ENCODE peak calls at places on chromosomes 4 and X, in five cellular contexts. One of them, this sample, is unnamed.

GRCh38 chr4:110197421-110198398 is 705 bp downstream of the ELOVL6 start:
- DNase-seq in A172: peak
- DNase-seq in activated CD4-positive, alpha-beta T cell treated with anti-CD3 and anti-CD28 coated beads, Interleukin-2, amount 10 ng/mL, durations not matched to agents 7 days and 5 days: peak
- DNase-seq in mammary epithelial cell: peak
- DNase-seq in astrocyte of the cerebellum: no peak
- DNase-seq in this sample: peak

GRCh38 chr4:189763573-189763972 is 177.1 kb upstream of the FRG1 start:
- DNase-seq in A172: no peak
- DNase-seq in activated CD4-positive, alpha-beta T cell treated with anti-CD3 and anti-CD28 coated beads, Interleukin-2, amount 10 ng/mL, durations not matched to agents 7 days and 5 days: no peak
- DNase-seq in mammary epithelial cell: no peak
- DNase-seq in astrocyte of the cerebellum: no peak
- DNase-seq in this sample: no peak

GRCh38 chr4:187236491-187236890 is 512.8 kb upstream of the FAT1 start:
- DNase-seq in A172: peak
- DNase-seq in activated CD4-positive, alpha-beta T cell treated with anti-CD3 and anti-CD28 coated beads, Interleukin-2, amount 10 ng/mL, durations not matched to agents 7 days and 5 days: no peak
- DNase-seq in mammary epithelial cell: peak
- DNase-seq in astrocyte of the cerebellum: peak
- DNase-seq in this sample: no peak

GRCh38 chr4:145845118-145845517 is 93.5 kb downstream of the ZNF827 start:
- DNase-seq in A172: no peak
- DNase-seq in activated CD4-positive, alpha-beta T cell treated with anti-CD3 and anti-CD28 coated beads, Interleukin-2, amount 10 ng/mL, durations not matched to agents 7 days and 5 days: no peak
- DNase-seq in mammary epithelial cell: no peak
- DNase-seq in astrocyte of the cerebellum: no peak
- DNase-seq in this sample: no peak

GRCh38 chrX:149962859-149963757 is 24.8 kb upstream of the EOLA2 start:
- DNase-seq in A172: peak
- DNase-seq in activated CD4-positive, alpha-beta T cell treated with anti-CD3 and anti-CD28 coated beads, Interleukin-2, amount 10 ng/mL, durations not matched to agents 7 days and 5 days: peak
- DNase-seq in mammary epithelial cell: peak
- DNase-seq in astrocyte of the cerebellum: peak
- DNase-seq in this sample: peak

GRCh38 chr4:98673978-98674377 is 15.6 kb upstream of the TSPAN5 start:
- DNase-seq in A172: no peak
- DNase-seq in activated CD4-positive, alpha-beta T cell treated with anti-CD3 and anti-CD28 coated beads, Interleukin-2, amount 10 ng/mL, durations not matched to agents 7 days and 5 days: no peak
- DNase-seq in mammary epithelial cell: no peak
- DNase-seq in astrocyte of the cerebellum: no peak
- DNase-seq in this sample: no peak

GRCh38 chrX:107775734-107776511 is at the start of gene TSC22D3:
- DNase-seq in A172: peak
- DNase-seq in activated CD4-positive, alpha-beta T cell treated with anti-CD3 and anti-CD28 coated beads, Interleukin-2, amount 10 ng/mL, durations not matched to agents 7 days and 5 days: peak
- DNase-seq in mammary epithelial cell: peak
- DNase-seq in astrocyte of the cerebellum: no peak
- DNase-seq in this sample: peak

GRCh38 chrX:31038585-31039326 is 33.1 kb downstream of the FTHL17 start:
- DNase-seq in A172: peak
- DNase-seq in activated CD4-positive, alpha-beta T cell treated with anti-CD3 and anti-CD28 coated beads, Interleukin-2, amount 10 ng/mL, durations not matched to agents 7 days and 5 days: peak
- DNase-seq in mammary epithelial cell: peak
- DNase-seq in astrocyte of the cerebellum: peak
- DNase-seq in this sample: no peak

GRCh38 chr4:8329859-8330761 is 60.6 kb downstream of the HTRA3 start:
- DNase-seq in A172: no peak
- DNase-seq in activated CD4-positive, alpha-beta T cell treated with anti-CD3 and anti-CD28 coated beads, Interleukin-2, amount 10 ng/mL, durations not matched to agents 7 days and 5 days: no peak
- DNase-seq in mammary epithelial cell: no peak
- DNase-seq in astrocyte of the cerebellum: no peak
- DNase-seq in this sample: no peak

GRCh38 chr4:84451546-84451945 is 47.5 kb downstream of the NKX6-1 start:
- DNase-seq in A172: no peak
- DNase-seq in activated CD4-positive, alpha-beta T cell treated with anti-CD3 and anti-CD28 coated beads, Interleukin-2, amount 10 ng/mL, durations not matched to agents 7 days and 5 days: no peak
- DNase-seq in mammary epithelial cell: no peak
- DNase-seq in astrocyte of the cerebellum: no peak
- DNase-seq in this sample: peak

GRCh38 chr4:3663791-3664190 is 102.4 kb upstream of the ADRA2C start:
- DNase-seq in A172: no peak
- DNase-seq in activated CD4-positive, alpha-beta T cell treated with anti-CD3 and anti-CD28 coated beads, Interleukin-2, amount 10 ng/mL, durations not matched to agents 7 days and 5 days: no peak
- DNase-seq in mammary epithelial cell: no peak
- DNase-seq in astrocyte of the cerebellum: no peak
- DNase-seq in this sample: no peak

GRCh38 chrX:134186362-134187121 is 50.4 kb upstream of the CCDC160 start:
- DNase-seq in A172: no peak
- DNase-seq in activated CD4-positive, alpha-beta T cell treated with anti-CD3 and anti-CD28 coated beads, Interleukin-2, amount 10 ng/mL, durations not matched to agents 7 days and 5 days: peak
- DNase-seq in mammary epithelial cell: peak
- DNase-seq in astrocyte of the cerebellum: no peak
- DNase-seq in this sample: no peak

GRCh38 chr4:56139241-56139827 is 190.6 kb downstream of the CEP135 start:
- DNase-seq in A172: no peak
- DNase-seq in activated CD4-positive, alpha-beta T cell treated with anti-CD3 and anti-CD28 coated beads, Interleukin-2, amount 10 ng/mL, durations not matched to agents 7 days and 5 days: no peak
- DNase-seq in mammary epithelial cell: no peak
- DNase-seq in astrocyte of the cerebellum: no peak
- DNase-seq in this sample: no peak

GRCh38 chr4:174604198-174604597 is 81.9 kb upstream of the HPGD start:
- DNase-seq in A172: peak
- DNase-seq in activated CD4-positive, alpha-beta T cell treated with anti-CD3 and anti-CD28 coated beads, Interleukin-2, amount 10 ng/mL, durations not matched to agents 7 days and 5 days: no peak
- DNase-seq in mammary epithelial cell: peak
- DNase-seq in astrocyte of the cerebellum: no peak
- DNase-seq in this sample: no peak

GRCh38 chr4:128553665-128554515 is 255.6 kb upstream of the JADE1 start:
- DNase-seq in A172: peak
- DNase-seq in activated CD4-positive, alpha-beta T cell treated with anti-CD3 and anti-CD28 coated beads, Interleukin-2, amount 10 ng/mL, durations not matched to agents 7 days and 5 days: no peak
- DNase-seq in mammary epithelial cell: no peak
- DNase-seq in astrocyte of the cerebellum: no peak
- DNase-seq in this sample: no peak

GRCh38 chr4:173752610-173753009 is 222.6 kb upstream of the HAND2 start:
- DNase-seq in A172: peak
- DNase-seq in activated CD4-positive, alpha-beta T cell treated with anti-CD3 and anti-CD28 coated beads, Interleukin-2, amount 10 ng/mL, durations not matched to agents 7 days and 5 days: peak
- DNase-seq in mammary epithelial cell: peak
- DNase-seq in astrocyte of the cerebellum: no peak
- DNase-seq in this sample: peak